ENCODE peak calls at places on chromosomes 2 and 18, in six cellular contexts. One of them, this sample, is unnamed.

GRCh38 chr2:27989149-27989548 is 98.6 kb downstream of the BABAM2 start:
- DNase-seq in tibial nerve: no peak
- DNase-seq in aorta: no peak
- DNase-seq in CD4-positive, alpha-beta T cell: no peak
- DNase-seq in left ventricle myocardium inferior: no peak
- DNase-seq in DND-41: no peak
- DNase-seq in this sample: peak

GRCh38 chr2:12675352-12675795 is 41.4 kb upstream of the TRIB2 start:
- DNase-seq in tibial nerve: no peak
- DNase-seq in aorta: no peak
- DNase-seq in CD4-positive, alpha-beta T cell: no peak
- DNase-seq in left ventricle myocardium inferior: no peak
- DNase-seq in DND-41: no peak
- DNase-seq in this sample: no peak

GRCh38 chr2:193141-193552 is 70.7 kb downstream of the SH3YL1 start:
- DNase-seq in tibial nerve: no peak
- DNase-seq in aorta: no peak
- DNase-seq in CD4-positive, alpha-beta T cell: peak
- DNase-seq in left ventricle myocardium inferior: no peak
- DNase-seq in DND-41: no peak
- DNase-seq in this sample: peak

GRCh38 chr2:60152226-60152833 is 401.1 kb downstream of the BCL11A start:
- DNase-seq in tibial nerve: no peak
- DNase-seq in aorta: no peak
- DNase-seq in CD4-positive, alpha-beta T cell: no peak
- DNase-seq in left ventricle myocardium inferior: no peak
- DNase-seq in DND-41: no peak
- DNase-seq in this sample: no peak

GRCh38 chr18:77059294-77059916 is 73.2 kb downstream of the MBP start:
- DNase-seq in tibial nerve: peak
- DNase-seq in aorta: no peak
- DNase-seq in CD4-positive, alpha-beta T cell: no peak
- DNase-seq in left ventricle myocardium inferior: no peak
- DNase-seq in DND-41: peak
- DNase-seq in this sample: no peak

GRCh38 chr2:112032615-112033457 is 22.2 kb upstream of the TMEM87B start:
- DNase-seq in tibial nerve: peak
- DNase-seq in aorta: no peak
- DNase-seq in CD4-positive, alpha-beta T cell: no peak
- DNase-seq in left ventricle myocardium inferior: no peak
- DNase-seq in DND-41: peak
- DNase-seq in this sample: peak

GRCh38 chr2:55879976-55880375 is 43.6 kb downstream of the EFEMP1 start:
- DNase-seq in tibial nerve: no peak
- DNase-seq in aorta: no peak
- DNase-seq in CD4-positive, alpha-beta T cell: no peak
- DNase-seq in left ventricle myocardium inferior: no peak
- DNase-seq in DND-41: no peak
- DNase-seq in this sample: no peak

GRCh38 chr2:177693658-177694334 is 301.2 kb downstream of the AGPS start:
- DNase-seq in tibial nerve: no peak
- DNase-seq in aorta: no peak
- DNase-seq in CD4-positive, alpha-beta T cell: no peak
- DNase-seq in left ventricle myocardium inferior: no peak
- DNase-seq in DND-41: no peak
- DNase-seq in this sample: no peak

GRCh38 chr2:231900486-231900942 is 25.7 kb downstream of the NPPC start:
- DNase-seq in tibial nerve: peak
- DNase-seq in aorta: peak
- DNase-seq in CD4-positive, alpha-beta T cell: peak
- DNase-seq in left ventricle myocardium inferior: peak
- DNase-seq in DND-41: no peak
- DNase-seq in this sample: no peak

GRCh38 chr18:50802133-50802532 is 17.7 kb downstream of the MRO start:
- DNase-seq in tibial nerve: no peak
- DNase-seq in aorta: no peak
- DNase-seq in CD4-positive, alpha-beta T cell: no peak
- DNase-seq in left ventricle myocardium inferior: no peak
- DNase-seq in DND-41: no peak
- DNase-seq in this sample: no peak

GRCh38 chr2:51846796-51847195 is 814.9 kb upstream of the NRXN1 start:
- DNase-seq in tibial nerve: no peak
- DNase-seq in aorta: no peak
- DNase-seq in CD4-positive, alpha-beta T cell: no peak
- DNase-seq in left ventricle myocardium inferior: no peak
- DNase-seq in DND-41: no peak
- DNase-seq in this sample: no peak

GRCh38 chr2:240893363-240893828 is 2.6 kb downstream of the MAB21L4 start:
- DNase-seq in tibial nerve: no peak
- DNase-seq in aorta: no peak
- DNase-seq in CD4-positive, alpha-beta T cell: no peak
- DNase-seq in left ventricle myocardium inferior: no peak
- DNase-seq in DND-41: no peak
- DNase-seq in this sample: no peak

GRCh38 chr2:71006287-71006686 is 11.6 kb upstream of the TEX261 start:
- DNase-seq in tibial nerve: no peak
- DNase-seq in aorta: no peak
- DNase-seq in CD4-positive, alpha-beta T cell: no peak
- DNase-seq in left ventricle myocardium inferior: no peak
- DNase-seq in DND-41: no peak
- DNase-seq in this sample: no peak

GRCh38 chr2:29060491-29060890 is 13.8 kb downstream of the PCARE start:
- DNase-seq in tibial nerve: no peak
- DNase-seq in aorta: no peak
- DNase-seq in CD4-positive, alpha-beta T cell: no peak
- DNase-seq in left ventricle myocardium inferior: no peak
- DNase-seq in DND-41: no peak
- DNase-seq in this sample: no peak

GRCh38 chr2:29063056-29063455 is 11.3 kb downstream of the PCARE start:
- DNase-seq in tibial nerve: peak
- DNase-seq in aorta: no peak
- DNase-seq in CD4-positive, alpha-beta T cell: no peak
- DNase-seq in left ventricle myocardium inferior: no peak
- DNase-seq in DND-41: no peak
- DNase-seq in this sample: no peak

GRCh38 chr2:29064746-29065478 is 9.4 kb downstream of the PCARE start:
- DNase-seq in tibial nerve: no peak
- DNase-seq in aorta: no peak
- DNase-seq in CD4-positive, alpha-beta T cell: no peak
- DNase-seq in left ventricle myocardium inferior: no peak
- DNase-seq in DND-41: no peak
- DNase-seq in this sample: no peak

GRCh38 chr2:29063646-29064372 is 10.5 kb downstream of the PCARE start:
- DNase-seq in tibial nerve: peak
- DNase-seq in aorta: no peak
- DNase-seq in CD4-positive, alpha-beta T cell: no peak
- DNase-seq in left ventricle myocardium inferior: no peak
- DNase-seq in DND-41: no peak
- DNase-seq in this sample: no peak

GRCh38 chr2:29062371-29062770 is 12.0 kb downstream of the PCARE start:
- DNase-seq in tibial nerve: no peak
- DNase-seq in aorta: no peak
- DNase-seq in CD4-positive, alpha-beta T cell: no peak
- DNase-seq in left ventricle myocardium inferior: no peak
- DNase-seq in DND-41: no peak
- DNase-seq in this sample: no peak
- H3K27ac ChIP-seq in tibial nerve: peak
- H3K27ac ChIP-seq in aorta: no peak
- H3K27ac ChIP-seq in CD4-positive, alpha-beta T cell: no peak
- H3K27ac ChIP-seq in left ventricle myocardium inferior: no peak
- H3K27ac ChIP-seq in DND-41: no peak
- H3K27ac ChIP-seq in this sample: no peak

GRCh38 chr2:1455466-1455865 is 42.2 kb downstream of the TPO start:
- DNase-seq in tibial nerve: no peak
- DNase-seq in aorta: no peak
- DNase-seq in CD4-positive, alpha-beta T cell: no peak
- DNase-seq in left ventricle myocardium inferior: no peak
- DNase-seq in DND-41: no peak
- DNase-seq in this sample: no peak
- H3K27ac ChIP-seq in tibial nerve: no peak
- H3K27ac ChIP-seq in aorta: no peak
- H3K27ac ChIP-seq in CD4-positive, alpha-beta T cell: no peak
- H3K27ac ChIP-seq in left ventricle myocardium inferior: no peak
- H3K27ac ChIP-seq in DND-41: no peak
- H3K27ac ChIP-seq in this sample: no peak

GRCh38 chr18:11957636-11958035 is 23.7 kb upstream of the IMPA2 start:
- DNase-seq in tibial nerve: no peak
- DNase-seq in aorta: no peak
- DNase-seq in CD4-positive, alpha-beta T cell: no peak
- DNase-seq in left ventricle myocardium inferior: no peak
- DNase-seq in DND-41: no peak
- DNase-seq in this sample: no peak

GRCh38 chr18:11960743-11961380 is 20.4 kb upstream of the IMPA2 start:
- DNase-seq in tibial nerve: no peak
- DNase-seq in aorta: peak
- DNase-seq in CD4-positive, alpha-beta T cell: no peak
- DNase-seq in left ventricle myocardium inferior: no peak
- DNase-seq in DND-41: no peak
- DNase-seq in this sample: no peak

GRCh38 chr18:11955299-11956029 is 25.8 kb upstream of the IMPA2 start:
- DNase-seq in tibial nerve: no peak
- DNase-seq in aorta: peak
- DNase-seq in CD4-positive, alpha-beta T cell: no peak
- DNase-seq in left ventricle myocardium inferior: no peak
- DNase-seq in DND-41: no peak
- DNase-seq in this sample: peak

GRCh38 chr18:11953113-11953512 is 28.2 kb upstream of the IMPA2 start:
- DNase-seq in tibial nerve: no peak
- DNase-seq in aorta: no peak
- DNase-seq in CD4-positive, alpha-beta T cell: no peak
- DNase-seq in left ventricle myocardium inferior: no peak
- DNase-seq in DND-41: no peak
- DNase-seq in this sample: no peak

DNA sequence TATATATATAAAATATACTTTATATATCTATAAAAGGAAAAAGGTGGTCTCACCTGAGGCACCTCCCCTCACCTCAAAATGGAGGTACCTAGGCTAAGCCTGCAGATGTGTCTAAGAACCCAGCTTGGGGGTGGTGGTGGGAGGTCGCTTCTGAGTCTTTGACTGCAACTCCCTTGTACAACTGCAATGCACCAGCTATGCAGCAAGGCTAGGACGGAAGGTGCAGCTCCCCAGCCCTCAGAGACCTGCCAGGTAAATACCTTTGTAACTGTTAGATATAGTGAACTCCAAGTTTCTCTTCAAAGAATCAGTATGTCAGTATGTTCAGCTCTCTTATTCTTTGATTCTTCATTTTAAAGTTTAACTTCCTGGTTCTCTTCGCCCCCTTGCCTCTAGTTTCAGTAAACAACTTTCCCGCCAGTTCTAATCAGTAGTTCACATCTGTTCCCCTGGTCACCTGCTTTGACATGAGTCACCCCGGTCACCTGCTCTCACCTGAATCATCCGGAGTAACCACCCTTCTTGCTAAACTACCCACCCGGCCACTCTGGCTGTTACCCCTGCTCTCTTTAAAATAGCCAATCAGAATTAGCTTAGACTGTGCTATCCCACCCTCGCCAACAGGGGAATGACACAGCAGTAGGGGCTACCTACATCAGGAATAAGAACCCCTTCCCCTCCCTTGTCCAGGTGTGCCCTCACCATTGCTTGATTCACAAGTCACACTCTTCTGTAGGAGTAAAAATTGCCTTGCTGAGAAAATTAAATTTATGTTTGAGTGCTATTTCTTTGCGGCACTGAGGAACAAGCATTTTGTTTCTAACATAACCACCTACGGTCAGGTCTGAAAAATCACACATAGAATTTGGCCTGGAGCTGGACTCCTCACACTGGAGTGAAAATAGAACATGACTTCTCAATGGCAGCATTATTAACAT is 24.7 kb upstream of the IMPA2 start:
- DNase-seq in tibial nerve: no peak
- DNase-seq in aorta: peak
- DNase-seq in CD4-positive, alpha-beta T cell: no peak
- DNase-seq in left ventricle myocardium inferior: no peak
- DNase-seq in DND-41: no peak
- DNase-seq in this sample: no peak
- H3K27ac ChIP-seq in tibial nerve: no peak
- H3K27ac ChIP-seq in aorta: no peak
- H3K27ac ChIP-seq in CD4-positive, alpha-beta T cell: no peak
- H3K27ac ChIP-seq in left ventricle myocardium inferior: no peak
- H3K27ac ChIP-seq in DND-41: no peak
- H3K27ac ChIP-seq in this sample: no peak

DNA sequence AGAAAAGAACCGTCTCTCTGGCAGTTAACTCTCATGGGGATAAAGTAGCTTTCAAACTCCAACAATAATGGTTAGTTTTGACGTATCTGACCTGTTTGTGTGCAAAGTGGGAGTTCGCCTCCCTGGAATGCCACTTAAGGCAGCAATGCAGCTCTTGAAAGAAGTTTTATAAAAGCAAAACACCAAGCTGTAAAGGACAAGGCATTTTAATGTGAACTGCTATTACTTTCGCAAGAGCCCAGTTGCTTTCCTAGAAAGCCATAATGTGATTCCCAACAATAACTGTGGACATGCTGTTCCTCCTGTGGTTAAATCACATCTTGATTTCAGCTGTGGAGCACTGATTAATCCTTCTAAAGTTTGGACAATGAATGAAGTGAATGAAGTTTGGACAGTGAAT is 303.7 kb downstream of the PTPRM start:
- DNase-seq in tibial nerve: no peak
- DNase-seq in aorta: no peak
- DNase-seq in CD4-positive, alpha-beta T cell: no peak
- DNase-seq in left ventricle myocardium inferior: no peak
- DNase-seq in DND-41: no peak
- DNase-seq in this sample: no peak
- H3K27ac ChIP-seq in tibial nerve: no peak
- H3K27ac ChIP-seq in aorta: no peak
- H3K27ac ChIP-seq in CD4-positive, alpha-beta T cell: no peak
- H3K27ac ChIP-seq in left ventricle myocardium inferior: peak
- H3K27ac ChIP-seq in DND-41: no peak
- H3K27ac ChIP-seq in this sample: peak

GRCh38 chr2:68765739-68766377 is 31.2 kb downstream of the ARHGAP25 start:
- DNase-seq in tibial nerve: no peak
- DNase-seq in aorta: no peak
- DNase-seq in CD4-positive, alpha-beta T cell: no peak
- DNase-seq in left ventricle myocardium inferior: no peak
- DNase-seq in DND-41: no peak
- DNase-seq in this sample: no peak
- H3K27ac ChIP-seq in tibial nerve: no peak
- H3K27ac ChIP-seq in aorta: no peak
- H3K27ac ChIP-seq in CD4-positive, alpha-beta T cell: peak
- H3K27ac ChIP-seq in left ventricle myocardium inferior: peak
- H3K27ac ChIP-seq in DND-41: peak
- H3K27ac ChIP-seq in this sample: peak

DNA sequence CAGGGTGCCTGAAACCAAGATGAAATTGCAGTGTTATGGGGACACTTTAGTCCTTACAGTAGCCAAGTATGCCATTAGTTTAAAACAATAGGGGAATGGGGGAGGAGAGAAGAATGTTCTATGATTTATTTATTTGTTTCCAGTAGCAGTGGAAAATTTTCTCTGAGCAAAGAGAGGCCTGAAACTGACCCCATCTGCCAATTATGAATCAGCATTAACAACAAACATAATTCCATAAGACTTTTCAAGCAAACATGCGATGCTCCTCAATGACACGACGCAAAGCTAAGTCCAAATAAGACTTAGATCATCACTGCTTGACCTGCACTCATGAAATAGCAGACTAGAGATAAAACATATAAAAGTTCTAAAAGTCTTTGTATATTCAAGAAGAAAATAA is 4.0 kb downstream of the KLF7 start:
- DNase-seq in tibial nerve: no peak
- DNase-seq in aorta: no peak
- DNase-seq in CD4-positive, alpha-beta T cell: no peak
- DNase-seq in left ventricle myocardium inferior: no peak
- DNase-seq in DND-41: no peak
- DNase-seq in this sample: no peak
- H3K27ac ChIP-seq in tibial nerve: peak
- H3K27ac ChIP-seq in aorta: peak
- H3K27ac ChIP-seq in CD4-positive, alpha-beta T cell: no peak
- H3K27ac ChIP-seq in left ventricle myocardium inferior: peak
- H3K27ac ChIP-seq in DND-41: no peak
- H3K27ac ChIP-seq in this sample: peak

This sample was measured in epithelial cell of prostate.